ENCODE peak calls at places on chromosome 3, in eight cellular contexts. Y is naive thymus-derived CD4-positive, alpha-beta T cell; P is esophagus squamous epithelium; H is dorsolateral prefrontal cortex; I is psoas muscle; B is PC-9; C is A673; Z is left lung. J is an unnamed sample.

GRCh38 chr3:126531051-126531330 is 7.0 kb downstream of the CHST13 start:
- DNase-seq in C (no peak), H (no peak), Y (no peak), I (peak; percentile 32), P (no peak), B (no peak), Z (no peak), J (no peak)

GRCh38 chr3:108242776-108243175 is 20.6 kb upstream of the IFT57 start:
- DNase-seq in Y (no peak), H (no peak), C (no peak), Z (no peak), B (no peak), I (no peak), P (no peak), J (no peak)

GRCh38 chr3:48607519-48607918 is 1.9 kb downstream of the UQCRC1 start:
- DNase-seq in C (peak; percentile 18), Z (no peak), P (no peak), H (no peak), B (no peak), I (no peak), Y (no peak), J (no peak)

GRCh38 chr3:42097166-42097946 is 6.2 kb downstream of the TRAK1 start:
- DNase-seq in B (no peak), C (no peak), Y (no peak), P (no peak), Z (no peak), I (no peak), H (no peak), J (no peak)

GRCh38 chr3:152076148-152076547 is 192.6 kb upstream of the MBNL1 start:
- DNase-seq in H (no peak), C (no peak), I (no peak), Y (no peak), Z (no peak), B (no peak), P (no peak), J (no peak)

GRCh38 chr3:161644871-161645636 is 148.4 kb downstream of the OTOL1 start:
- DNase-seq in H (no peak), B (no peak), P (no peak), I (no peak), C (peak; percentile 4), Z (no peak), Y (no peak), J (no peak)

GRCh38 chr3:195250473-195251251 is 20.3 kb downstream of the XXYLT1 start:
- DNase-seq in P (no peak), Z (no peak), H (peak; percentile 24), I (peak; percentile 62), B (no peak), C (no peak), Y (no peak), J (no peak)

GRCh38 chr3:126267169-126267975 is 87.0 kb upstream of the ALDH1L1 start:
- DNase-seq in B (peak; percentile 63), Y (no peak), P (no peak), Z (peak; percentile 81), H (peak; percentile 81), C (no peak), I (peak; percentile 88), J (peak; percentile 87)

GRCh38 chr3:80618295-80619256 is 850.8 kb upstream of the ROBO1 start:
- DNase-seq in Y (no peak), Z (no peak), P (no peak), B (no peak), H (no peak), C (no peak), I (no peak), J (no peak)

GRCh38 chr3:50337175-50337861 is 3.3 kb downstream of the RASSF1 start:
- DNase-seq in I (peak; percentile 100), H (peak; percentile 100), P (peak; percentile 94), Y (peak; percentile 89), B (peak; percentile 92), C (peak; percentile 95), Z (peak; percentile 100), J (peak; percentile 97)

GRCh38 chr3:66386011-66386924 is 114.6 kb downstream of the LRIG1 start:
- DNase-seq in C (no peak), P (no peak), B (no peak), I (no peak), H (no peak), Z (no peak), Y (no peak), J (no peak)

GRCh38 chr3:170473358-170473757 is 54.7 kb downstream of the CLDN11 start:
- DNase-seq in H (no peak), Z (no peak), B (no peak), C (no peak), Y (no peak), P (no peak), I (no peak), J (no peak)

GRCh38 chr3:65600888-65601287 is 437.8 kb downstream of the MAGI1 start:
- DNase-seq in H (no peak), Y (no peak), I (no peak), B (no peak), C (no peak), Z (no peak), P (no peak), J (no peak)

GRCh38 chr3:52123106-52123708 is 31.0 kb downstream of the POC1A start:
- DNase-seq in I (peak; percentile 84), H (peak; percentile 79), Z (peak; percentile 78), P (no peak), B (no peak), C (peak; percentile 34), Y (peak; percentile 70), J (peak; percentile 59)

DNA sequence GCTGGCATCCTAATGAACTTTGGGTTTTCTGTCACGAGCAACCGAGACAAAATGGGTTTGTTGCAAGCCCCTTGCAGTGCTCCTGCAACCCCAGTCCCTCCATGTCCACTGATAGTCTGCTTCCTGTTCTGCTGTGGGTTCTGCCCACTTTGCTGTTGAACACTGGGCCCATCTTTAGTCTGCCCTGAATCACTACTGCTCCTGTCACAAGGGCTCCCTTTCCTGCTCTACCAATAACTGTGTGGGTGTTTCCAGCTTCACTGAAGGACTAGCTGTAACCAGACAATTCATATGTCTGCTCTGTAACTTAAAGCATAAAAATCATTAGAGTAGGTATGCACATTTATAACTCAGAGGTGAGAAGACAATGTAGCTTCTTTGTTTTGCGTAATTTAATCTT is 12.7 kb upstream of the OXSR1 start:
- DNase-seq in H (no peak), I (no peak), P (no peak), Z (no peak), Y (no peak), B (no peak), C (no peak), J (no peak)
- H3K27ac ChIP-seq in H (no peak overlapping the region), I (no peak overlapping the region), P (peak overlapping the region; percentile 83), Z (no peak overlapping the region), Y (no peak overlapping the region), B (peak overlapping the region; percentile 92), C (no peak overlapping the region), J (peak overlapping the region; percentile 77)

DNA sequence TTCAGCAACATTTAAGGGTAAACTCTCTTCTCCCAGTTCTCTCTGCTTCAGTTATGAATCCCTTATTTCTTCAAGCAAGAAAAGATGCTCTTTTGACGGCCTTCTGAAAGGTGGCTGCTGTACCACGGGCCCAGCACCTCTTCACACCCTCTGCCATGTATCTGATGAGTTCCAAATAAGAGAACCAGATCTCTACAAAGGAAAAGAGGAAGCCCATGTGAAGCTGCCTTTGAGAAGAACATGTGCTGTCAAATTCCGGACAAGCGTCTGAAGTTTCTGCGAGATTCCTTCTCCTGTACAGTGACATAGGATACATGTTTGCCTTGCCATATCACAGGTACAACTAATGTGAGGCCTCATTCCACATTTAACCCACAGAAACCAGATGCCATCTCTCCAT is 59.2 kb downstream of the SH3BP5 start:
- DNase-seq in H (no peak), P (no peak), I (no peak), Y (no peak), C (no peak), Z (no peak), B (no peak), J (no peak)
- H3K27me3 ChIP-seq in H (no peaks in the 10 kb centered on the region), P (no peaks in the 10 kb centered on the region), I (no peaks in the 10 kb centered on the region), Y (no peaks in the 10 kb centered on the region), C (no peaks in the 10 kb centered on the region), Z (no peaks in the 10 kb centered on the region), B (no peaks in the 10 kb centered on the region), J (no peaks in the 10 kb centered on the region)

DNA sequence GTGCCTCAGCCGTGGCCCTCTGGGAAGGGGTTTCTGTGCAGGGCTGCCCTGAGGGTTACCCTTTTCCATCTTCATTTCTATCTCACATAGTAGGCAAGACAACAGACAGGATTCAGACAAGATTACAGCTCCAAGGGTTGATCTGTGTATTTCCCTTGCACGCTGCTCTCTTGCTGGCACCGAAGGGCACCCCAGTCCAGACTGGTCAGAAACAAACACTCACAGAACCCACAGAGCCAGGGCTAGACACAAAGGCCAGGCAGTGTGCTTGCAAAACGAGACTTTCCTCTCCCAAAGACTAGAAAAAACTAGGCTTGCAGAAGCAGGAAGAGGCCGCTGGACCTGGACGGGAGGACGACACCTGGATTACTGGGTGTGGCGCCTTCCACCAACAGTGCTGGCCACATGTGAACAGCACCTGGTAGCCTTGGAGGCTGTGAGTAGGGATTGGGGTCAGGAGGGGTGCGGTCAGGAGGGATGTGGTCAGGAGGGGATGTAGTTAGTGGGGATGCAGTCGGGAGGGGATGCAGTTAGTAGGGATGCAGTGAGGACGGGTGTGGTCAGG is 96.8 kb downstream of the BDH1 start:
- DNase-seq in Z (no peak), I (no peak), P (no peak), H (no peak), B (peak; percentile 42), C (no peak), Y (no peak), J (no peak)
- H3K27ac ChIP-seq in Z (no peak overlapping the region), I (no peak overlapping the region), P (peak overlapping the region; percentile 48), H (no peak overlapping the region), B (no peak overlapping the region), C (no peak overlapping the region), Y (no peak overlapping the region), J (no peak overlapping the region)

GRCh38 chr3:124101643-124102042 is 109.7 kb upstream of the ROPN1 start:
- DNase-seq in I (no peak), P (no peak), C (no peak), Y (no peak), H (no peak), B (no peak), Z (no peak), J (no peak)

GRCh38 chr3:124092811-124093210 is 100.9 kb upstream of the ROPN1 start:
- DNase-seq in C (no peak), Y (no peak), Z (no peak), I (no peak), B (no peak), P (no peak), H (no peak), J (no peak)

GRCh38 chr3:124094496-124094895 is 102.6 kb upstream of the ROPN1 start:
- DNase-seq in P (no peak), B (no peak), C (no peak), Y (no peak), Z (no peak), H (peak; percentile 90), I (no peak), J (no peak)

DNA sequence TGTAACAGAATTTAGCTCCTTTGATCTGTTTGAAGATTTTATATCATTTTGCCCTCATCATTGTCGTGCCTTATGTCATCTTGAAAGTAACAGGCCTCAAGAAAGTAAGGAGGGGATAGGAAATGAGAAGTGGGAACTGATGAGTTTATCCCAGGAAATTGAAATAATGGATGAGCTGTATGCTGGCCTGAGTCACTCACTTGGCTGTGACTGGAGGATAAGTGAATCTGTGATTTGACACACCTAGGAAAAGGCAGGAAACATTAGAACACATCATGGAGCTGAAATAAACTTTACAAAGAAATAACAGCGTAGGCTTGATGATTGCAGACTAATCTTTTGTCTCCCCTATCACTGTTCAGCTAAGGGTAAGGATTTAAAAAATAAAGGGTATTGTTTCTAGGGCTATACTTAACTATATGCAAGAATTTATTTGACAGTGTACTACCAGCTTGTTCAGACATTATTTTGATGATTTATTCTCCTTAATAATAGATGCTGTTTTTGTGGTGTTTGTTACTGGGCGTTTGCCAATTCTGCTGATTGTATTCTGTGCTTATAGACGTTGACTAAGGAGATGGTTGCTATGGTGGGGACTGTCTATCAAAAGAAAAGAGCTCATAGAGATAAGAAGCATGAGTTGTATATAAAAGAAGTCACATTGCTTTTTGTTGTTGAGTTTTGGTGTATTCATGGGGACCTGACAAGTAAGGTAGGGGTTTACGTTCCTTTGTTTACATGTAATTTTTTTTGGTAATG is 105.6 kb upstream of the ROPN1 start:
- DNase-seq in B (no peak), I (no peak), Z (no peak), H (no peak), C (no peak), P (no peak), Y (no peak), J (peak; percentile 12)
- H3K27me3 ChIP-seq in B (peaks cover 95% of the 10 kb centered on the region), I (no peaks in the 10 kb centered on the region), Z (no peaks in the 10 kb centered on the region), H (no peaks in the 10 kb centered on the region), C (no peaks in the 10 kb centered on the region), P (no peaks in the 10 kb centered on the region), Y (no peaks in the 10 kb centered on the region), J (peaks cover 41% of the 10 kb centered on the region)

J was measured in foreskin keratinocyte.